ENCODE peak calls at places on chromosomes 7 and 10, in eight cellular contexts. K is HCT116, H is neuronal stem cell, J is mesendoderm, G is Caco-2, T is tibial artery, P is DND-41, D is Peyer's patch. S is an unnamed sample.
A peak's percentile ranks its signal among the peaks of the same experiment; 100 is the strongest.

GRCh38 chr7:92765725-92766124 is 70.6 kb downstream of the CDK6 start:
- DNase-seq in K (peak; percentile 66), H (no peak), J (peak; percentile 40), G (peak; percentile 51), T (no peak), P (no peak), D (no peak), S (no peak)

GRCh38 chr10:95559466-95559865 is 1.7 kb downstream of the SORBS1 start:
- DNase-seq in K (no peak), H (peak; percentile 32), J (peak; percentile 79), G (no peak), T (peak; percentile 81), P (no peak), D (no peak), S (no peak)

GRCh38 chr10:75143353-75143752 is 31.9 kb downstream of the SAMD8 start:
- DNase-seq in K (no peak), H (no peak), J (no peak), G (no peak), T (no peak), P (no peak), D (no peak), S (no peak)

GRCh38 chr10:100209303-100209702 is 20.1 kb downstream of the CHUK start:
- DNase-seq in K (no peak), H (no peak), J (peak; percentile 3), G (no peak), T (no peak), P (no peak), D (no peak), S (peak; percentile 59)

GRCh38 chr7:86407291-86407690 is 236.4 kb upstream of the GRM3 start:
- DNase-seq in K (no peak), H (peak; percentile 1), J (no peak), G (no peak), T (no peak), P (no peak), D (no peak), S (no peak)

GRCh38 chr10:131561897-131562296 is 250.4 kb upstream of the TCERG1L start:
- DNase-seq in K (no peak), H (no peak), J (no peak), G (no peak), T (no peak), P (no peak), D (peak; percentile 1), S (no peak)

GRCh38 chr10:49618861-49619260 is 5.0 kb downstream of the CHAT start:
- DNase-seq in K (no peak), H (no peak), J (no peak), G (no peak), T (no peak), P (no peak), D (no peak), S (no peak)

GRCh38 chr10:16853201-16853600 is 36.0 kb upstream of the RSU1 start:
- DNase-seq in K (peak; percentile 15), H (no peak), J (peak; percentile 28), G (no peak), T (no peak), P (no peak), D (no peak), S (peak; percentile 41)

GRCh38 chr7:66639773-66640172 is 11.1 kb downstream of the KCTD7 start:
- DNase-seq in K (no peak), H (no peak), J (peak; percentile 72), G (no peak), T (no peak), P (no peak), D (no peak), S (no peak)

GRCh38 chr7:129831424-129832058 is 121.2 kb downstream of the UBE2H start:
- DNase-seq in K (peak; percentile 89), H (peak; percentile 42), J (peak; percentile 97), G (no peak), T (no peak), P (no peak), D (no peak), S (no peak)

GRCh38 chr10:79246606-79247275 is 100.5 kb upstream of the PPIF start:
- DNase-seq in K (no peak), H (no peak), J (no peak), G (no peak), T (peak; percentile 98), P (no peak), D (no peak), S (no peak)

GRCh38 chr10:105981679-105982078 is 1182.8 kb downstream of the SORCS1 start:
- DNase-seq in K (no peak), H (no peak), J (no peak), G (no peak), T (no peak), P (no peak), D (no peak), S (no peak)

GRCh38 chr10:61465807-61466425 is 12.7 kb upstream of the TMEM26 start:
- DNase-seq in K (no peak), H (no peak), J (peak; percentile 59), G (no peak), T (no peak), P (no peak), D (no peak), S (peak; percentile 13)

GRCh38 chr10:80513106-80513505 is 24.6 kb upstream of the SH2D4B start:
- DNase-seq in K (no peak), H (no peak), J (no peak), G (no peak), T (peak; percentile 23), P (no peak), D (no peak), S (no peak)

GRCh38 chr7:106775552-106775936 is 89.5 kb upstream of the PIK3CG start:
- DNase-seq in K (peak; percentile 97), H (no peak), J (peak; percentile 7), G (no peak), T (no peak), P (no peak), D (no peak), S (no peak)
- H3K4me3 ChIP-seq in K (no peak overlapping the region), H (no peak overlapping the region), J (no peak overlapping the region), G (no peak overlapping the region), T (no peak overlapping the region), P (no peak overlapping the region), D (no peak overlapping the region), S (no peak overlapping the region)

GRCh38 chr7:98997836-98998235 is 119.5 kb downstream of the TRRAP start:
- DNase-seq in K (no peak), H (no peak), J (no peak), G (no peak), T (peak; percentile 25), P (no peak), D (no peak), S (no peak)
- H3K36me3 ChIP-seq in K (peaks cover 43% of the 10 kb centered on the region), H (peaks cover 64% of the 10 kb centered on the region), J (peaks cover 22% of the 10 kb centered on the region), G (peaks cover 3% of the 10 kb centered on the region), T (peaks cover 67% of the 10 kb centered on the region), P (peaks cover 93% of the 10 kb centered on the region), D (peaks cover 78% of the 10 kb centered on the region), S (peaks cover 55% of the 10 kb centered on the region)

GRCh38 chr7:70723339-70723738 is 408.6 kb upstream of the GALNT17 start:
- DNase-seq in K (no peak), H (no peak), J (no peak), G (no peak), T (no peak), P (no peak), D (no peak), S (no peak)

GRCh38 chr7:70720191-70720873 is 411.6 kb upstream of the GALNT17 start:
- DNase-seq in K (no peak), H (no peak), J (peak; percentile 54), G (no peak), T (no peak), P (no peak), D (no peak), S (no peak)

GRCh38 chr7:70719120-70719519 is 412.8 kb upstream of the GALNT17 start:
- DNase-seq in K (no peak), H (no peak), J (no peak), G (no peak), T (no peak), P (no peak), D (no peak), S (no peak)

GRCh38 chr7:70717553-70718248 is 414.2 kb upstream of the GALNT17 start:
- DNase-seq in K (no peak), H (no peak), J (no peak), G (no peak), T (no peak), P (peak; percentile 15), D (no peak), S (no peak)

GRCh38 chr7:70721500-70721899 is 410.4 kb upstream of the GALNT17 start:
- DNase-seq in K (no peak), H (no peak), J (no peak), G (no peak), T (no peak), P (no peak), D (no peak), S (no peak)
- H3K4me1 ChIP-seq in K (no peaks in the 10 kb centered on the region), H (no peaks in the 10 kb centered on the region), J (no peaks in the 10 kb centered on the region), G (no peaks in the 10 kb centered on the region), T (no peaks in the 10 kb centered on the region), P (peaks cover 2% of the 10 kb centered on the region), D (peaks cover 9% of the 10 kb centered on the region), S (peaks cover 23% of the 10 kb centered on the region)

DNA sequence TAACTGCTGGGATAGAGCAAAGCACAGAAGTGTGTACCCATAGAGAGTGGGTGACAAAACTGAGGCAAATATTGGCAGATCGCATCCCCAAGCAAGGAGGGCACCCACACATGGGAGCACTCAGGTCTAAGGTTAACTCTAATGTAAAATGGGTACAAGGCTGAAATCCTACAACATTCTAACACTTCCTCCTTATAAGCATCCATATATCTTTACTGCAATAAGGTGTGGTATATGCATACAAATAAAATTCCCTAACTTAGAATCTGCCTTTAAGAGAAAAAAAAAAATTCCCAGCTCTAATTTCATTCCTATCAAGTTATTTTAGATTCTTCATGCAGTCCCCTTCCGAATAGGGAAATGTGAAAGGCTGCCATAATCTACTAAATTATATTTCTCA is 18.7 kb downstream of the EIF3A start:
- DNase-seq in K (no peak), H (no peak), J (no peak), G (no peak), T (no peak), P (no peak), D (no peak), S (no peak)
- H3K4me3 ChIP-seq in K (no peak overlapping the region), H (no peak overlapping the region), J (no peak overlapping the region), G (no peak overlapping the region), T (no peak overlapping the region), P (no peak overlapping the region), D (no peak overlapping the region), S (no peak overlapping the region)

S was measured in HAP-1.